ENCODE peak calls at places on chromosomes 7 and 10, in seven cellular contexts. E, R, S, C, D, O and T are unnamed samples.

GRCh38 chr10:68924593-68924992 is 23.5 kb downstream of the DDX50 start:
- DNase-seq in S (no peak), C (no peak), O (no peak), E (no peak), R (no peak), D (peak), T (no peak)

GRCh38 chr10:115956225-115957009 is 316.6 kb downstream of the GFRA1 start:
- DNase-seq in D (peak), S (no peak), R (no peak), C (peak), O (no peak), E (peak), T (peak)

GRCh38 chr10:129965940-129966339 is 1.9 kb upstream of the EBF3 start:
- DNase-seq in D (no peak), O (no peak), C (no peak), R (no peak), E (no peak), S (no peak), T (no peak)

GRCh38 chr7:142535123-142535779 is 214.0 kb upstream of the PRSS1 start:
- DNase-seq in R (peak), O (peak), E (peak), C (peak), S (peak), D (peak), T (peak)

GRCh38 chr7:122726881-122727280 is 24.2 kb upstream of the RNF148 start:
- DNase-seq in D (no peak), E (no peak), C (no peak), O (no peak), S (no peak), R (no peak), T (no peak)

GRCh38 chr10:21031232-21031790 is 134.2 kb upstream of the NEBL start:
- DNase-seq in S (no peak), C (no peak), O (no peak), R (no peak), D (no peak), E (no peak), T (no peak)

GRCh38 chr10:118595598-118596425 is at the start of gene PRLHR:
- DNase-seq in R (no peak), O (peak), D (peak), C (peak), E (peak), S (peak), T (peak)

GRCh38 chr7:116521046-116521664 is 3.7 kb upstream of the CAV1 start:
- DNase-seq in S (no peak), O (no peak), C (peak), E (no peak), D (no peak), R (no peak), T (peak)

GRCh38 chr10:102492983-102493382 is 9.5 kb downstream of the ACTR1A start:
- DNase-seq in S (no peak), D (no peak), O (no peak), E (no peak), R (no peak), C (peak), T (no peak)

GRCh38 chr7:631291-631711 is 95.2 kb upstream of the DNAAF5 start:
- DNase-seq in C (no peak), E (no peak), S (no peak), D (no peak), O (no peak), R (no peak), T (no peak)

GRCh38 chr10:98367626-98368451 is 47.1 kb downstream of the PYROXD2 start:
- DNase-seq in O (no peak), E (no peak), C (no peak), D (no peak), R (no peak), S (no peak), T (no peak)

GRCh38 chr7:44750921-44751571 is 2.4 kb downstream of the ZMIZ2 start:
- DNase-seq in S (peak), O (no peak), C (no peak), D (peak), R (peak), E (peak), T (no peak)

GRCh38 chr10:131929122-131929845 is 28.5 kb downstream of the PPP2R2D start:
- DNase-seq in D (no peak), E (no peak), R (no peak), O (no peak), S (no peak), C (no peak), T (no peak)

GRCh38 chr10:62614389-62615157 is 189.9 kb upstream of the ADO start:
- DNase-seq in D (peak), O (no peak), C (peak), R (no peak), S (no peak), E (peak), T (peak)

GRCh38 chr7:114152314-114152938 is 233.6 kb upstream of the PPP1R3A start:
- DNase-seq in C (no peak), S (no peak), E (peak), O (no peak), D (no peak), R (no peak), T (no peak)

GRCh38 chr10:34674169-34674568 is 140.9 kb downstream of the PARD3 start:
- DNase-seq in C (no peak), E (no peak), R (no peak), S (no peak), O (no peak), D (no peak), T (no peak)